ENCODE peak calls at places on chromosomes 6 and 20, in four cellular contexts. R is foreskin fibroblast; E is stimulated activated CD8-positive, alpha-beta memory T cell treated with anti-CD3 and anti-CD28 coated beads, Interleukin-2, amount 100 ng/mL, for 1 hour; O is AG08395. T is an unnamed sample.

GRCh38 chr20:11229772-11230171 is 556.0 kb upstream of the JAG1 start:
- DNase-seq in R (peak; percentile 96), E (no peak), O (peak; percentile 91), T (no peak)

GRCh38 chr6:150053450-150053849 is 15.5 kb downstream of the ULBP3 start:
- DNase-seq in R (no peak), E (no peak), O (no peak), T (no peak)

GRCh38 chr6:109790131-109790530 is 99.0 kb downstream of the FIG4 start:
- DNase-seq in R (peak; percentile 57), E (no peak), O (peak; percentile 45), T (no peak)

GRCh38 chr20:18541741-18542140 is 25.5 kb upstream of the SMIM26 start:
- DNase-seq in R (peak; percentile 23), E (no peak), O (no peak), T (no peak)

GRCh38 chr20:46640044-46640443 is 11.2 kb downstream of the SLC13A3 start:
- DNase-seq in R (no peak), E (no peak), O (no peak), T (no peak)

GRCh38 chr20:43804781-43805180 is 78.0 kb upstream of the GTSF1L start:
- DNase-seq in R (no peak), E (no peak), O (no peak), T (no peak)

GRCh38 chr6:44217332-44218143 is 812 bp downstream of the MYMX start:
- DNase-seq in R (no peak), E (no peak), O (no peak), T (no peak)

GRCh38 chr6:24140572-24140971 is 14.6 kb downstream of the NRSN1 start:
- DNase-seq in R (no peak), E (no peak), O (no peak), T (no peak)

GRCh38 chr6:31485063-31485462 is 12.9 kb upstream of the MICB start:
- DNase-seq in R (no peak), E (no peak), O (no peak), T (no peak)

GRCh38 chr6:144745434-144745833 is 460.3 kb downstream of the UTRN start:
- DNase-seq in R (no peak), E (no peak), O (no peak), T (no peak)

GRCh38 chr20:49505518-49505917 is 23.1 kb upstream of the KCNB1 start:
- DNase-seq in R (peak; percentile 19), E (no peak), O (peak; percentile 41), T (no peak)

GRCh38 chr6:132190815-132191175 is 210.5 kb downstream of the MOXD1 start:
- DNase-seq in R (peak; percentile 63), E (no peak), O (peak; percentile 77), T (no peak)

GRCh38 chr20:44646641-44647274 is 4.7 kb downstream of the ADA start:
- DNase-seq in R (peak; percentile 40), E (no peak), O (peak; percentile 36), T (no peak)

GRCh38 chr20:35215066-35215956 is 11.2 kb upstream of the MMP24 start:
- DNase-seq in R (peak; percentile 29), E (no peak), O (peak; percentile 34), T (no peak)

GRCh38 chr20:46973801-46974200 is 79.2 kb downstream of the EYA2 start:
- DNase-seq in R (no peak), E (no peak), O (no peak), T (no peak)

GRCh38 chr6:158819213-158819976 is at the start of gene EZR:
- DNase-seq in R (peak; percentile 56), E (peak; percentile 79), O (peak; percentile 81), T (peak; percentile 68)

GRCh38 chr6:125784365-125784764 is 6.4 kb upstream of the NCOA7 start:
- DNase-seq in R (peak; percentile 22), E (no peak), O (no peak), T (no peak)

GRCh38 chr6:143449731-143450452 is 603 bp downstream of the ADAT2 start:
- DNase-seq in R (peak; percentile 24), E (peak; percentile 3), O (peak; percentile 9), T (peak; percentile 63)

GRCh38 chr6:148657053-148657452 is 89.8 kb upstream of the UST start:
- DNase-seq in R (peak; percentile 47), E (no peak), O (peak; percentile 12), T (no peak)

GRCh38 chr6:30107756-30108155 is 5.1 kb downstream of the TRIM31 start:
- DNase-seq in R (no peak), E (no peak), O (no peak), T (no peak)

GRCh38 chr6:17057322-17057721 is 44.5 kb upstream of the STMND1 start:
- DNase-seq in R (no peak), E (no peak), O (no peak), T (no peak)

GRCh38 chr6:140281236-140281635 is 906.8 kb upstream of the CITED2 start:
- DNase-seq in R (peak; percentile 11), E (no peak), O (no peak), T (no peak)

GRCh38 chr6:4512101-4512500 is 264.1 kb upstream of the CDYL start:
- DNase-seq in R (no peak), E (no peak), O (no peak), T (no peak)

GRCh38 chr6:40293109-40293823 is 293.9 kb downstream of the LRFN2 start:
- DNase-seq in R (no peak), E (no peak), O (no peak), T (no peak)

GRCh38 chr20:51758978-51759544 is 9.1 kb downstream of the ATP9A start:
- DNase-seq in R (peak; percentile 43), E (no peak), O (peak; percentile 68), T (no peak)

GRCh38 chr20:19992996-19993908 is 23.9 kb upstream of the NAA20 start:
- DNase-seq in R (peak; percentile 85), E (no peak), O (peak; percentile 74), T (no peak)

GRCh38 chr6:1321715-1322114 is 9.8 kb downstream of the FOXQ1 start:
- DNase-seq in R (peak; percentile 84), E (no peak), O (peak; percentile 35), T (no peak)

GRCh38 chr6:21073318-21073839 is 520.2 kb upstream of the SOX4 start:
- DNase-seq in R (no peak), E (no peak), O (no peak), T (no peak)

GRCh38 chr20:53100476-53100911 is 128.3 kb downstream of the TSHZ2 start:
- DNase-seq in R (no peak), E (no peak), O (no peak), T (no peak)

GRCh38 chr20:36098364-36098763 is 56.2 kb upstream of the EPB41L1 start:
- DNase-seq in R (no peak), E (no peak), O (peak; percentile 50), T (no peak)

GRCh38 chr20:33482581-33482980 is 7.3 kb upstream of the CBFA2T2 start:
- DNase-seq in R (no peak), E (no peak), O (no peak), T (no peak)

GRCh38 chr20:53148764-53149163 is 176.6 kb downstream of the TSHZ2 start:
- DNase-seq in R (no peak), E (no peak), O (no peak), T (no peak)

GRCh38 chr20:44342240-44342639 is 5.4 kb downstream of the R3HDML start:
- DNase-seq in R (peak; percentile 13), E (no peak), O (peak; percentile 31), T (no peak)

GRCh38 chr6:128244751-128245405 is 275.5 kb downstream of the PTPRK start:
- DNase-seq in R (no peak), E (no peak), O (no peak), T (no peak)

GRCh38 chr6:83303426-83303825 is 110.3 kb downstream of the RWDD2A start:
- DNase-seq in R (peak; percentile 5), E (no peak), O (no peak), T (no peak)

GRCh38 chr20:36847009-36847709 is 28.8 kb upstream of the TLDC2 start:
- DNase-seq in R (peak; percentile 89), E (no peak), O (peak; percentile 77), T (no peak)

GRCh38 chr6:140789466-140789865 is 1343.3 kb upstream of the GJE1 start:
- DNase-seq in R (peak; percentile 45), E (no peak), O (no peak), T (no peak)

GRCh38 chr6:168678177-168678576 is 237.2 kb downstream of the SMOC2 start:
- DNase-seq in R (no peak), E (no peak), O (no peak), T (no peak)

T was measured in central memory CD8-positive, alpha-beta T cell.